ENCODE peak calls at places on chromosomes 2 and 18, in five cellular contexts. A is type B pancreatic cell; X is Caco-2; V is central memory CD8-positive, alpha-beta T cell; G is A549. K is an unnamed sample.

GRCh38 chr2:190343500-190344274 is at the start of gene INPP1:
- DNase-seq in A (peak; percentile 72), X (peak; percentile 63), V (no peak), G (peak; percentile 32), K (no peak)

GRCh38 chr2:64463784-64464183 is 9.8 kb downstream of the LGALSL start:
- DNase-seq in A (no peak), X (no peak), V (no peak), G (no peak), K (no peak)

GRCh38 chr2:186561467-186562208 is 28.2 kb upstream of the ITGAV start:
- DNase-seq in A (no peak), X (no peak), V (no peak), G (no peak), K (no peak)

GRCh38 chr2:189657867-189658266 is 3.4 kb upstream of the ASNSD1 start:
- DNase-seq in A (no peak), X (peak; percentile 48), V (peak; percentile 40), G (no peak), K (no peak)

GRCh38 chr18:1304392-1304992 is 399.8 kb downstream of the ADCYAP1 start:
- DNase-seq in A (no peak), X (no peak), V (no peak), G (no peak), K (no peak)

GRCh38 chr2:169693344-169693743 is 861 bp downstream of the CFAP210 start:
- DNase-seq in A (no peak), X (no peak), V (no peak), G (no peak), K (no peak)

GRCh38 chr18:32930695-32931301 is 158.0 kb upstream of the KLHL14 start:
- DNase-seq in A (no peak), X (no peak), V (no peak), G (peak; percentile 6), K (no peak)

GRCh38 chr2:105766300-105766866 is 21.7 kb downstream of the NCK2 start:
- DNase-seq in A (no peak), X (no peak), V (no peak), G (no peak), K (no peak)

GRCh38 chr18:36328916-36329315 is 31.4 kb downstream of the FHOD3 start:
- DNase-seq in A (peak; percentile 27), X (no peak), V (no peak), G (no peak), K (no peak)

GRCh38 chr18:48576454-48576766 is 37.6 kb downstream of the CTIF start:
- DNase-seq in A (no peak), X (no peak), V (no peak), G (no peak), K (no peak)

GRCh38 chr2:208549546-208550158 is 143.1 kb downstream of the PTH2R start:
- DNase-seq in A (no peak), X (no peak), V (no peak), G (no peak), K (no peak)

K was measured in activated T-helper 1 cell treated with Interleukin-2 at 50 U/mL for 16 hours.